ENCODE peak calls at places on chromosome 1, in five cellular contexts. Y is type B pancreatic cell, U is hepatocyte, J is OCI-LY7, D is cardiac fibroblast. X is an unnamed sample.

GRCh38 chr1:223363057-223363855 is 720 bp downstream of the SUSD4 start:
- DNase-seq in U (peak; percentile 28), D (peak; percentile 20), J (no peak), Y (no peak), X (peak; percentile 39)

GRCh38 chr1:6125366-6125765 is 54.8 kb downstream of the CHD5 start:
- DNase-seq in Y (no peak), D (no peak), U (no peak), J (no peak), X (no peak)

GRCh38 chr1:12184008-12184681 is 17.4 kb downstream of the TNFRSF1B start:
- DNase-seq in J (no peak), Y (no peak), U (peak; percentile 65), D (peak; percentile 97), X (no peak)

GRCh38 chr1:240169188-240169587 is 77.5 kb downstream of the FMN2 start:
- DNase-seq in J (peak; percentile 8), Y (no peak), U (no peak), D (no peak), X (no peak)

GRCh38 chr1:117128323-117129079 is 7.0 kb upstream of the TRIM45 start:
- DNase-seq in U (peak; percentile 52), J (peak; percentile 39), D (peak; percentile 72), Y (no peak), X (no peak)

GRCh38 chr1:163191301-163191700 is 11.4 kb downstream of the RGS5 start:
- DNase-seq in J (peak; percentile 8), D (no peak), U (no peak), Y (no peak), X (no peak)

GRCh38 chr1:96995351-96995750 is 273.8 kb downstream of the PTBP2 start:
- DNase-seq in U (no peak), Y (no peak), J (no peak), D (no peak), X (no peak)

GRCh38 chr1:94727846-94728715 is 92.1 kb upstream of the SLC44A3 start:
- DNase-seq in J (no peak), Y (no peak), U (peak; percentile 54), D (peak; percentile 75), X (no peak)

GRCh38 chr1:221149111-221149510 is 269.9 kb downstream of the HLX start:
- DNase-seq in Y (no peak), U (no peak), J (no peak), D (peak; percentile 56), X (no peak)

GRCh38 chr1:167602840-167603239 is 27.2 kb upstream of the RCSD1 start:
- DNase-seq in D (no peak), J (no peak), U (no peak), Y (no peak), X (peak; percentile 53)

GRCh38 chr1:9590945-9591668 is 2.4 kb downstream of the TMEM201 start:
- DNase-seq in U (no peak), Y (no peak), J (peak; percentile 11), D (no peak), X (no peak)

GRCh38 chr1:167492509-167492910 is 25.8 kb downstream of the CD247 start:
- DNase-seq in Y (no peak), U (no peak), D (no peak), J (no peak), X (peak; percentile 89)

GRCh38 chr1:113662097-113662496 is 97.2 kb downstream of the PHTF1 start:
- DNase-seq in Y (no peak), J (no peak), D (peak; percentile 14), U (no peak), X (no peak)

GRCh38 chr1:33327587-33328325 is 6.9 kb upstream of the A3GALT2 start:
- DNase-seq in Y (no peak), J (no peak), U (peak; percentile 46), D (peak; percentile 95), X (no peak)

GRCh38 chr1:234315091-234315541 is 58.1 kb upstream of the COA6 start:
- DNase-seq in Y (no peak), J (peak; percentile 16), U (no peak), D (peak; percentile 33), X (peak; percentile 26)

GRCh38 chr1:16195518-16195905 is 16.9 kb downstream of the ARHGEF19 start:
- DNase-seq in Y (no peak), D (no peak), U (no peak), J (no peak), X (no peak)

GRCh38 chr1:19042675-19043578 is 86.5 kb upstream of the IFFO2 start:
- DNase-seq in U (no peak), D (no peak), J (no peak), Y (no peak), X (peak; percentile 62)

GRCh38 chr1:44417351-44418021 is 12.4 kb downstream of the RNF220 start:
- DNase-seq in D (peak; percentile 33), J (no peak), Y (peak; percentile 71), U (peak; percentile 54), X (peak; percentile 6)

GRCh38 chr1:225866061-225866844 is 15.9 kb downstream of the TMEM63A start:
- DNase-seq in U (no peak), J (no peak), D (peak; percentile 74), Y (no peak), X (peak; percentile 90)

GRCh38 chr1:2523891-2524609 is 2.3 kb downstream of the PANK4 start:
- DNase-seq in Y (no peak), D (no peak), U (no peak), J (no peak), X (peak; percentile 75)

GRCh38 chr1:95622609-95623008 is 388.6 kb downstream of the RWDD3 start:
- DNase-seq in Y (no peak), J (no peak), D (no peak), U (no peak), X (no peak)

GRCh38 chr1:248906741-248907661 is 966 bp downstream of the PGBD2 start:
- DNase-seq in J (no peak), D (no peak), Y (no peak), U (peak; percentile 23), X (no peak)

GRCh38 chr1:61322769-61323168 is 240.4 kb downstream of the NFIA start:
- DNase-seq in Y (no peak), J (no peak), U (no peak), D (no peak), X (peak; percentile 14)

GRCh38 chr1:108592030-108592759 is 32.3 kb downstream of the EEIG2 start:
- DNase-seq in U (no peak), J (peak; percentile 4), D (peak; percentile 38), Y (no peak), X (peak; percentile 19)

GRCh38 chr1:16013220-16013907 is 4.5 kb downstream of the HSPB7 start:
- DNase-seq in D (peak; percentile 72), Y (no peak), J (no peak), U (peak; percentile 92), X (peak; percentile 81)

GRCh38 chr1:34460193-34460592 is 283.5 kb downstream of the C1orf94 start:
- DNase-seq in U (peak; percentile 34), D (peak; percentile 10), Y (no peak), J (peak; percentile 46), X (peak; percentile 73)

GRCh38 chr1:15304708-15305326 is 57.8 kb downstream of the FHAD1 start:
- DNase-seq in D (peak; percentile 42), U (peak; percentile 85), Y (no peak), J (peak; percentile 70), X (peak; percentile 84)

GRCh38 chr1:26938659-26939025 is 17.1 kb downstream of the NUDC start:
- DNase-seq in Y (no peak), J (no peak), D (no peak), U (no peak), X (no peak)

GRCh38 chr1:203480525-203481084 is 5.0 kb downstream of the PRELP start:
- DNase-seq in J (peak; percentile 76), D (peak; percentile 97), U (peak; percentile 66), Y (no peak), X (peak; percentile 59)

GRCh38 chr1:207901041-207901653 is 9.8 kb downstream of the CD34 start:
- DNase-seq in Y (no peak), D (no peak), J (no peak), U (no peak), X (no peak)

GRCh38 chr1:79259390-79260336 is 253.1 kb upstream of the ADGRL4 start:
- DNase-seq in U (peak; percentile 29), D (peak; percentile 75), Y (no peak), J (peak; percentile 26), X (no peak)

GRCh38 chr1:63592536-63593302 is 492 bp upstream of the PGM1 start:
- DNase-seq in U (no peak), J (no peak), D (no peak), Y (no peak), X (peak; percentile 58)

GRCh38 chr1:156126043-156126700 is 11.7 kb downstream of the LMNA start:
- DNase-seq in D (peak; percentile 99), U (peak; percentile 85), Y (no peak), J (peak; percentile 76), X (peak; percentile 78)

GRCh38 chr1:211541715-211542477 is 37.1 kb downstream of the SLC30A1 start:
- DNase-seq in U (peak; percentile 54), D (peak; percentile 56), J (no peak), Y (no peak), X (no peak)

GRCh38 chr1:117112063-117112462 is 9.5 kb downstream of the TRIM45 start:
- DNase-seq in D (no peak), J (no peak), U (no peak), Y (no peak), X (no peak)

GRCh38 chr1:162030741-162031280 is 7.1 kb upstream of the OLFML2B start:
- DNase-seq in U (no peak), Y (no peak), D (no peak), J (no peak), X (no peak)
- TF ChIP-seq CTCF in U (no peak), Y (no peak), D (no peak), J (no peak), X (no peak)

GRCh38 chr1:111758373-111758772 is 2.7 kb downstream of the DDX20 start:
- DNase-seq in Y (no peak), U (no peak), J (peak; percentile 33), D (no peak), X (no peak)
- TF ChIP-seq CTCF in Y (peak; percentile 40), U (no peak), J (peak; percentile 67), D (peak; percentile 23), X (no peak)

GRCh38 chr1:7578206-7578605 is 192.9 kb upstream of the VAMP3 start:
- DNase-seq in Y (no peak), J (no peak), D (no peak), U (no peak), X (no peak)

GRCh38 chr1:7575041-7575400 is 196.1 kb upstream of the VAMP3 start:
- DNase-seq in Y (no peak), D (no peak), J (no peak), U (no peak), X (no peak)

GRCh38 chr1:7574121-7575040 is 196.7 kb upstream of the VAMP3 start:
- DNase-seq in J (no peak), Y (no peak), D (no peak), U (peak; percentile 44), X (no peak)

GRCh38 chr1:7579016-7579415 is 192.1 kb upstream of the VAMP3 start:
- DNase-seq in U (no peak), Y (no peak), D (no peak), J (no peak), X (no peak)

GRCh38 chr1:7576946-7577657 is 194.0 kb upstream of the VAMP3 start:
- DNase-seq in J (no peak), D (peak; percentile 14), U (peak; percentile 33), Y (no peak), X (no peak)
- TF ChIP-seq CTCF in J (no peak), D (peak; percentile 26), U (peak; percentile 22), Y (peak; percentile 33), X (no peak)

DNA sequence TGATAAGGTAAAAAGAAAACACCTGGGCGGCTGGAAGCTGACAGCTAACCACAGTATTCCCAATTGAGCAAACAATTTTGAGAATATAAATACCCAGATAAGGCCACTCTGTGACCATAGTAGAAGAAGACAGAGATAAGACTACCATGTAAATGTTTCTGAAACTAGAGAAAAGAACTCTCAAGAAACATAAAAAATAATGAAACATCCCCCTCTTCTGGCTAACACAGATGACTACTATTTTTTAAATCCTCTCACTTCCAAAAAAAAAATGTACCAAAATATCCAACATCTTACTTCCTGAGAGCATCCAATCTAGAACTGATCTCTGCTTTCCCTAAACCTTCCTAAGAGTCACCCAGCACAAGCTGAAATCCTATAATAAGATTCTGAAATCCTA is 125.9 kb downstream of the HFM1 start:
- DNase-seq in D (peak; percentile 59), J (peak; percentile 4), Y (no peak), U (peak; percentile 18), X (no peak)
- TF ChIP-seq CTCF in D (peak; percentile 20), J (peak; percentile 62), Y (peak; percentile 67), U (peak; percentile 57), X (no peak)

X was measured in activated CD8-positive, alpha-beta T cell treated with anti-CD3 and anti-CD28 coated beads for 36 hours.